ENCODE peak calls at places on chromosomes 1 and 21, in six cellular contexts. B is fibroblast of the aortic adventitia, Y is hypothalamus, S is mammary epithelial cell, R is glomerular endothelial cell, H is GM19239. J is an unnamed sample.

GRCh38 chr1:118949317-118949716 is 38.8 kb downstream of the TBX15 start:
- DNase-seq in B (peak; percentile 61), Y (no peak), S (no peak), R (no peak), H (no peak), J (no peak)

GRCh38 chr21:37370152-37371040 is 3.8 kb downstream of the DYRK1A start:
- DNase-seq in B (peak; percentile 65), Y (no peak), S (peak; percentile 67), R (peak; percentile 75), H (no peak), J (no peak)

GRCh38 chr1:39081266-39082139 is 55.4 kb downstream of the NDUFS5 start:
- DNase-seq in B (no peak), Y (no peak), S (no peak), R (no peak), H (no peak), J (no peak)

GRCh38 chr1:214403431-214403830 is 122.5 kb downstream of the SMYD2 start:
- DNase-seq in B (no peak), Y (no peak), S (no peak), R (no peak), H (no peak), J (no peak)

GRCh38 chr1:220983877-220984635 is 104.8 kb downstream of the HLX start:
- DNase-seq in B (no peak), Y (no peak), S (no peak), R (no peak), H (no peak), J (peak; percentile 20)

GRCh38 chr1:232978091-232978634 is 27.8 kb downstream of the NTPCR start:
- DNase-seq in B (peak; percentile 35), Y (no peak), S (no peak), R (no peak), H (peak; percentile 22), J (no peak)

GRCh38 chr1:61392417-61393242 is 310.3 kb downstream of the NFIA start:
- DNase-seq in B (no peak), Y (no peak), S (no peak), R (no peak), H (no peak), J (no peak)

GRCh38 chr1:20107351-20107750 is 12.0 kb downstream of the PLA2G2D start:
- DNase-seq in B (no peak), Y (no peak), S (no peak), R (no peak), H (no peak), J (no peak)

GRCh38 chr1:92907949-92908684 is 53.1 kb downstream of the DIPK1A start:
- DNase-seq in B (no peak), Y (no peak), S (peak; percentile 87), R (no peak), H (no peak), J (no peak)

GRCh38 chr1:88791192-88791591 is 100.2 kb downstream of the GTF2B start:
- DNase-seq in B (peak; percentile 8), Y (no peak), S (no peak), R (no peak), H (no peak), J (no peak)

GRCh38 chr1:37265786-37266667 is 208.4 kb upstream of the ZC3H12A start:
- DNase-seq in B (no peak), Y (no peak), S (no peak), R (no peak), H (no peak), J (no peak)

GRCh38 chr21:43959231-43960041 is 52.7 kb upstream of the TRAPPC10 start:
- DNase-seq in B (no peak), Y (no peak), S (no peak), R (no peak), H (no peak), J (no peak)

GRCh38 chr1:119186471-119186870 is 46.0 kb upstream of the WARS2 start:
- DNase-seq in B (no peak), Y (no peak), S (no peak), R (no peak), H (no peak), J (no peak)

GRCh38 chr1:161330346-161330745 is 16.2 kb downstream of the SDHC start:
- DNase-seq in B (no peak), Y (no peak), S (peak; percentile 34), R (no peak), H (no peak), J (no peak)

GRCh38 chr1:78171736-78172590 is 126.2 kb downstream of the GIPC2 start:
- DNase-seq in B (peak; percentile 87), Y (no peak), S (peak; percentile 67), R (no peak), H (no peak), J (no peak)

GRCh38 chr1:118247593-118247992 is 62.6 kb upstream of the SPAG17 start:
- DNase-seq in B (peak; percentile 14), Y (no peak), S (peak; percentile 23), R (no peak), H (no peak), J (peak; percentile 4)

GRCh38 chr1:44609412-44609767 is 64.9 kb downstream of the TMEM53 start:
- DNase-seq in B (peak; percentile 62), Y (peak; percentile 25), S (no peak), R (no peak), H (no peak), J (peak; percentile 61)

GRCh38 chr21:27761623-27762022 is 794.7 kb upstream of the ADAMTS5 start:
- DNase-seq in B (peak; percentile 35), Y (no peak), S (peak; percentile 51), R (no peak), H (no peak), J (no peak)

GRCh38 chr1:10634428-10635384 is 160.0 kb downstream of the PEX14 start:
- DNase-seq in B (peak; percentile 7), Y (no peak), S (peak; percentile 63), R (no peak), H (no peak), J (no peak)

GRCh38 chr1:209349372-209350324 is 233.9 kb upstream of the CAMK1G start:
- DNase-seq in B (no peak), Y (no peak), S (no peak), R (no peak), H (no peak), J (no peak)

GRCh38 chr1:89381617-89382016 is 17.8 kb downstream of the GBP6 start:
- DNase-seq in B (no peak), Y (no peak), S (no peak), R (no peak), H (no peak), J (no peak)

GRCh38 chr1:198498881-198499280 is 41.6 kb downstream of the ATP6V1G3 start:
- DNase-seq in B (peak; percentile 39), Y (no peak), S (peak; percentile 55), R (no peak), H (no peak), J (no peak)

GRCh38 chr21:44303490-44303981 is 3.7 kb downstream of the PFKL start:
- DNase-seq in B (no peak), Y (no peak), S (no peak), R (no peak), H (no peak), J (peak; percentile 80)

GRCh38 chr1:94864821-94865220 is 44.7 kb downstream of the SLC44A3 start:
- DNase-seq in B (no peak), Y (no peak), S (no peak), R (no peak), H (no peak), J (no peak)

GRCh38 chr1:117610036-117610435 is 4.2 kb downstream of the TENT5C start:
- DNase-seq in B (no peak), Y (no peak), S (no peak), R (no peak), H (no peak), J (no peak)

GRCh38 chr21:46217511-46218196 is 10.9 kb downstream of the LSS start:
- DNase-seq in B (no peak), Y (no peak), S (no peak), R (no peak), H (no peak), J (no peak)

GRCh38 chr1:151352001-151352718 is 5.1 kb upstream of the RFX5 start:
- DNase-seq in B (peak; percentile 35), Y (no peak), S (peak; percentile 52), R (no peak), H (no peak), J (no peak)

GRCh38 chr21:42550817-42551216 is 37.2 kb downstream of the SLC37A1 start:
- DNase-seq in B (no peak), Y (no peak), S (no peak), R (no peak), H (no peak), J (no peak)

GRCh38 chr1:27832762-27833161 is 2.2 kb downstream of the PPP1R8 start:
- DNase-seq in B (peak; percentile 71), Y (no peak), S (peak; percentile 48), R (no peak), H (no peak), J (no peak)

GRCh38 chr21:27631471-27631870 is 664.6 kb upstream of the ADAMTS5 start:
- DNase-seq in B (peak; percentile 62), Y (no peak), S (no peak), R (no peak), H (no peak), J (no peak)

GRCh38 chr1:101996830-101997485 is at the start of gene OLFM3:
- DNase-seq in B (no peak), Y (peak; percentile 11), S (peak; percentile 20), R (no peak), H (no peak), J (peak; percentile 11)

GRCh38 chr1:16053781-16054502 is 10.4 kb downstream of the CLCNKB start:
- DNase-seq in B (no peak), Y (no peak), S (no peak), R (no peak), H (no peak), J (no peak)

GRCh38 chr1:23913212-23913880 is at the start of gene CNR2:
- DNase-seq in B (no peak), Y (no peak), S (no peak), R (no peak), H (no peak), J (no peak)

GRCh38 chr1:198101716-198102453 is 54.9 kb upstream of the NEK7 start:
- DNase-seq in B (no peak), Y (no peak), S (no peak), R (no peak), H (no peak), J (no peak)

GRCh38 chr1:204079608-204079999 is 6.7 kb downstream of the SOX13 start:
- DNase-seq in B (no peak), Y (no peak), S (no peak), R (no peak), H (no peak), J (no peak)

GRCh38 chr1:29332204-29332603 is 95.9 kb downstream of the PTPRU start:
- DNase-seq in B (peak; percentile 48), Y (no peak), S (peak; percentile 14), R (no peak), H (no peak), J (peak; percentile 44)

GRCh38 chr21:41973861-41974751 is 20.3 kb upstream of the C2CD2 start:
- DNase-seq in B (no peak), Y (no peak), S (no peak), R (no peak), H (no peak), J (peak; percentile 48)

J was measured in HuH-7.